ENCODE peak calls at places on chromosomes 12 and 14, in five cellular contexts. One of them, this sample, is unnamed.

GRCh38 chr12:40063424-40063823 is 42.5 kb downstream of the SLC2A13 start:
- DNase-seq in mesendoderm: no peak
- DNase-seq in hippocampal formation: no peak
- DNase-seq in neural crest cell: no peak
- DNase-seq in AG09309: no peak
- DNase-seq in this sample: no peak

GRCh38 chr12:104384141-104384880 is 72.4 kb upstream of the CHST11 start:
- DNase-seq in mesendoderm: no peak
- DNase-seq in AG09309: no peak
- DNase-seq in hippocampal formation: no peak
- DNase-seq in neural crest cell: no peak
- DNase-seq in this sample: no peak

GRCh38 chr14:73787760-73788508 is 63.7 kb upstream of the PTGR2 start:
- DNase-seq in mesendoderm: no peak
- DNase-seq in hippocampal formation: no peak
- DNase-seq in AG09309: no peak
- DNase-seq in neural crest cell: no peak
- DNase-seq in this sample: peak

GRCh38 chr14:95609398-95609990 is 74.6 kb downstream of the GLRX5 start:
- DNase-seq in hippocampal formation: no peak
- DNase-seq in AG09309: no peak
- DNase-seq in mesendoderm: peak
- DNase-seq in neural crest cell: peak
- DNase-seq in this sample: peak

GRCh38 chr12:92561543-92561899 is 141.3 kb upstream of the PLEKHG7 start:
- DNase-seq in AG09309: peak
- DNase-seq in hippocampal formation: no peak
- DNase-seq in mesendoderm: no peak
- DNase-seq in neural crest cell: no peak
- DNase-seq in this sample: peak

GRCh38 chr14:70709726-70710382 is 68.1 kb downstream of the TTC9 start:
- DNase-seq in AG09309: no peak
- DNase-seq in neural crest cell: no peak
- DNase-seq in hippocampal formation: no peak
- DNase-seq in mesendoderm: peak
- DNase-seq in this sample: no peak

GRCh38 chr12:34291426-34291901 is 269.2 kb downstream of the ALG10 start:
- DNase-seq in hippocampal formation: no peak
- DNase-seq in AG09309: no peak
- DNase-seq in neural crest cell: no peak
- DNase-seq in mesendoderm: no peak
- DNase-seq in this sample: no peak

GRCh38 chr14:64844272-64844671 is 35.4 kb downstream of the SPTB start:
- DNase-seq in neural crest cell: no peak
- DNase-seq in AG09309: no peak
- DNase-seq in mesendoderm: no peak
- DNase-seq in hippocampal formation: no peak
- DNase-seq in this sample: no peak

GRCh38 chr14:59133202-59133601 is 55.3 kb upstream of the DAAM1 start:
- DNase-seq in hippocampal formation: no peak
- DNase-seq in mesendoderm: peak
- DNase-seq in neural crest cell: no peak
- DNase-seq in AG09309: no peak
- DNase-seq in this sample: no peak

GRCh38 chr12:71282925-71283324 is 125.1 kb upstream of the TSPAN8 start:
- DNase-seq in neural crest cell: no peak
- DNase-seq in hippocampal formation: no peak
- DNase-seq in AG09309: no peak
- DNase-seq in mesendoderm: no peak
- DNase-seq in this sample: no peak

GRCh38 chr12:70338531-70338930 is 27.6 kb upstream of the KCNMB4 start:
- DNase-seq in hippocampal formation: no peak
- DNase-seq in neural crest cell: no peak
- DNase-seq in mesendoderm: peak
- DNase-seq in AG09309: no peak
- DNase-seq in this sample: no peak

GRCh38 chr12:45732250-45732649 is 2.7 kb downstream of the ARID2 start:
- DNase-seq in AG09309: no peak
- DNase-seq in mesendoderm: no peak
- DNase-seq in hippocampal formation: no peak
- DNase-seq in neural crest cell: no peak
- DNase-seq in this sample: no peak

GRCh38 chr12:131774576-131774975 is 53.6 kb upstream of the MMP17 start:
- DNase-seq in AG09309: no peak
- DNase-seq in hippocampal formation: no peak
- DNase-seq in neural crest cell: no peak
- DNase-seq in mesendoderm: no peak
- DNase-seq in this sample: no peak

GRCh38 chr12:67173258-67173657 is 95.9 kb upstream of the CAND1 start:
- DNase-seq in AG09309: no peak
- DNase-seq in hippocampal formation: no peak
- DNase-seq in mesendoderm: no peak
- DNase-seq in neural crest cell: no peak
- DNase-seq in this sample: no peak

GRCh38 chr12:29208060-29208459 is 59.0 kb downstream of the FAR2 start:
- DNase-seq in mesendoderm: no peak
- DNase-seq in hippocampal formation: peak
- DNase-seq in AG09309: no peak
- DNase-seq in neural crest cell: no peak
- DNase-seq in this sample: no peak

GRCh38 chr12:65707051-65707450 is 117.2 kb upstream of the HMGA2 start:
- DNase-seq in neural crest cell: no peak
- DNase-seq in hippocampal formation: no peak
- DNase-seq in AG09309: no peak
- DNase-seq in mesendoderm: no peak
- DNase-seq in this sample: no peak

GRCh38 chr14:97977711-97978261 is 1180.6 kb downstream of the VRK1 start:
- DNase-seq in hippocampal formation: peak
- DNase-seq in AG09309: no peak
- DNase-seq in neural crest cell: no peak
- DNase-seq in mesendoderm: no peak
- DNase-seq in this sample: no peak

GRCh38 chr12:71019282-71019831 is 98.8 kb upstream of the PTPRR start:
- DNase-seq in mesendoderm: peak
- DNase-seq in hippocampal formation: no peak
- DNase-seq in neural crest cell: no peak
- DNase-seq in AG09309: no peak
- DNase-seq in this sample: no peak

GRCh38 chr12:75020068-75020557 is 189.5 kb downstream of the KCNC2 start:
- DNase-seq in AG09309: no peak
- DNase-seq in neural crest cell: no peak
- DNase-seq in hippocampal formation: no peak
- DNase-seq in mesendoderm: peak
- DNase-seq in this sample: no peak

GRCh38 chr12:49389092-49389703 is 21.9 kb downstream of the SPATS2 start:
- DNase-seq in mesendoderm: peak
- DNase-seq in hippocampal formation: no peak
- DNase-seq in neural crest cell: no peak
- DNase-seq in AG09309: no peak
- DNase-seq in this sample: peak

GRCh38 chr14:21039059-21039422 is 3.1 kb upstream of the RNASE7 start:
- DNase-seq in neural crest cell: no peak
- DNase-seq in mesendoderm: peak
- DNase-seq in AG09309: no peak
- DNase-seq in hippocampal formation: peak
- DNase-seq in this sample: peak

GRCh38 chr14:101965796-101966718 is 1.7 kb downstream of the DYNC1H1 start:
- DNase-seq in AG09309: no peak
- DNase-seq in hippocampal formation: no peak
- DNase-seq in neural crest cell: no peak
- DNase-seq in mesendoderm: no peak
- DNase-seq in this sample: no peak

GRCh38 chr12:110002691-110003515 is 3.7 kb downstream of the ANKRD13A start:
- DNase-seq in neural crest cell: no peak
- DNase-seq in mesendoderm: no peak
- DNase-seq in hippocampal formation: no peak
- DNase-seq in AG09309: no peak
- DNase-seq in this sample: no peak

This sample was measured in fibroblast of villous mesenchyme.